ENCODE peak calls at places on chromosomes 16 and 17, in five cellular contexts. One of them, this sample, is unnamed.

GRCh38 chr16:11252482-11252931 is 3.5 kb downstream of the SOCS1 start:
- DNase-seq in H1: no peak
- DNase-seq in body of pancreas: no peak
- DNase-seq in uterus: no peak
- DNase-seq in A549: no peak
- DNase-seq in this sample: no peak

GRCh38 chr17:31593806-31594205 is 202.3 kb downstream of the RAB11FIP4 start:
- DNase-seq in A549: no peak
- DNase-seq in H1: no peak
- DNase-seq in uterus: no peak
- DNase-seq in body of pancreas: no peak
- DNase-seq in this sample: no peak

GRCh38 chr17:15516150-15516549 is 47.1 kb downstream of the TVP23C start:
- DNase-seq in body of pancreas: no peak
- DNase-seq in uterus: no peak
- DNase-seq in A549: no peak
- DNase-seq in H1: no peak
- DNase-seq in this sample: no peak

GRCh38 chr16:14181371-14182050 is 110.4 kb downstream of the MRTFB start:
- DNase-seq in uterus: no peak
- DNase-seq in A549: peak
- DNase-seq in body of pancreas: no peak
- DNase-seq in H1: no peak
- DNase-seq in this sample: no peak

GRCh38 chr17:58302919-58303551 is 22.3 kb upstream of the MPO start:
- DNase-seq in A549: no peak
- DNase-seq in H1: no peak
- DNase-seq in uterus: no peak
- DNase-seq in body of pancreas: no peak
- DNase-seq in this sample: no peak

GRCh38 chr17:79624658-79625478 is 14.0 kb upstream of the RBFOX3 start:
- DNase-seq in H1: no peak
- DNase-seq in A549: no peak
- DNase-seq in body of pancreas: peak
- DNase-seq in uterus: peak
- DNase-seq in this sample: no peak

GRCh38 chr16:86261379-86261778 is 248.9 kb upstream of the FOXF1 start:
- DNase-seq in body of pancreas: no peak
- DNase-seq in uterus: no peak
- DNase-seq in H1: no peak
- DNase-seq in A549: no peak
- DNase-seq in this sample: no peak

GRCh38 chr17:79830763-79831366 is 8.4 kb downstream of the CBX4 start:
- DNase-seq in A549: no peak
- DNase-seq in uterus: no peak
- DNase-seq in H1: no peak
- DNase-seq in body of pancreas: peak
- DNase-seq in this sample: no peak

DNA sequence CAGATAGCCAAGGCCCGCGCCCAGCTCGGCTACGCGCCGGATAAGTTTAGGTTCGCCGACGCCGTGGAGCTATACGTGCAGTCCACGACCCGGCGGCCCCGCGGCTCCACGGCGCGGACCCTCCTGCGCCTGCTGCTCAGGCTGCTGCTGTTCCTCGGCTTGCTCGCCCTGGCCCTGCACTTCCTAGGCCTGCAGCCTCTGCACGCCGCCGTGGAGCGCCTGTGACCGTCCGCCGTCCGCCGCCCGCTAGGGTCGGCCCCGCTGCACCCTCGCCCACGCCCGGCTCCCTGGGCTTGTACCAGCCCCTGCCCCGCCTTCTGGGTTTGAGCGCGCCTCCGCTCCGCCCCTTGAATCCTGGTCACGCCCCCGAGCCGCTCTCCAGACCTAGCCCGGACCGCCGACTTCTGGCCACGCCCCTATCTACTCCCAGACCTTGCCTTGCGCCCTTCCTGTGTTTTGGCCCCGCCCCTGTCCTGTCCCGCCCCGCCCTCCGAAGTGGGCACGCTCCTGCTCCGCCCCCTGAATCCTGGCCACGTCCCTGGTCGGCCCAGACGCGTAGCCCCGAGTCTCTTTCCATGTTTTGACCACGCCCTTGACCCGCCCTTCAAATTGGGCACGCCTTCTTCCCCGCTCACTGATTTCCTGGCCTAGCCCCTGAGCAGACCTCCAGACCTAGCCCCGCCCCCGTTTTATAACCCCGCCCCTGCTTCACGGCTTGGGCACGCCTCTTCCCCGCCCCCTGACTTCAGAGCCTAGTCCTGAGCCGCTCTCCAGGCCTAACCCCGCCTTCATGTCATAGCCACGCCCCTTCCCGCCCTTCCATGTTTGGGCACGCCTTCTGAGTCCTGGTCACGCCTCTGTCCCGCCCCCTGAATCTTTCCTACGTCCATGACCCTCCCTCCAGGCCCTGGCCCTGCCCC is 15.6 kb upstream of the EEF2K start:
- DNase-seq in H1: peak
- DNase-seq in body of pancreas: peak
- DNase-seq in A549: peak
- DNase-seq in uterus: peak
- DNase-seq in this sample: peak
- TF ChIP-seq POLR2A in H1: no peak
- TF ChIP-seq POLR2A in body of pancreas: peak
- TF ChIP-seq POLR2A in A549: peak
- TF ChIP-seq POLR2A in uterus: peak
- TF ChIP-seq POLR2A in this sample: peak

DNA sequence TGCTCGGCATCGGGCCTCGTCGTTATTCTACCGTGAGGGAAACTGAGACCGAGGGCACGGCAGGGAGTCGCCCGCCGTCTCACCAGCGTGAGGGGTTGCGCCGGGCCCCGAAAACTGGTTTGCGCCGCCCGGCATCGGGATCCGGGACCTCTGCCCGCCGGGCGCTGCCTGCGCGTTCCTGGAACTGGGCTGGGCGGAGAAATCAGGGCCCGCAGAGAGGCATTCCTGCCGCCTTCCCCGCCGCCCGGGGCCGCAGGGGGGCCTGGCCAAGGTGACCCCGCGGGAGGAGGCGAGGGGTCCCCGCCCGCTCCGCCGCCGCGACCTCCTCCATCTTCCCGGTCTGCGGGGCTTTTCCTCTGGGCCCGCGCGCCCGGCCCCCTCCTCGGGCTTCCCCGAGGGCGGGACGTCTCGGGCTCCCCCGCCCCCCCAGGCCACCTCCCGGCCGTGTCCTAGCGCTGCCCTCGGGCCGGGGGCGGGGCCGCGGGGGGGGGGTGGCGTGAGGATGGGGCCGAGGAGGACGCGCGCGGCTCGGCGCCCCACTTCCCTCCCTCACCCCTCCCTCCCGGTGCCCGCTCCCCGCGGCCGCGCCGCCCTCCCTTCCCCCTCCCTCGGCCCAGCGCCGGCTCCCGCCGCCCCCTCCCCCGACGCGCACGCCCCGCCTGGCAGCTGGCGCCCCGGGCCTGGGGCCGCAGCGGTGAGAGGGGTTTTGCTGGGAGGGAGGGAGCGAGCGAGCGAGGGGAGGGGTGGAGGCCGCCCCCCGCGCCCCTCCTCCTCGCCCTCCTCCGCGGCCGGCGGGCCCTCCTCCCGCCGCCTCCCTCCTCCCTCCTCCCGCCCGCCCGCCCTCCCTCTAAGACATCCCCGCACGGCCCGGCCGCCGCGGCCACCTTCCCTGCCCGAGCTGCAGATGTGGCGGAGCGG is at the start of gene GLIS2:
- DNase-seq in A549: peak
- DNase-seq in uterus: peak
- DNase-seq in body of pancreas: peak
- DNase-seq in H1: no peak
- DNase-seq in this sample: no peak
- TF ChIP-seq POLR2A in A549: no peak
- TF ChIP-seq POLR2A in uterus: no peak
- TF ChIP-seq POLR2A in body of pancreas: peak
- TF ChIP-seq POLR2A in H1: no peak
- TF ChIP-seq POLR2A in this sample: peak

DNA sequence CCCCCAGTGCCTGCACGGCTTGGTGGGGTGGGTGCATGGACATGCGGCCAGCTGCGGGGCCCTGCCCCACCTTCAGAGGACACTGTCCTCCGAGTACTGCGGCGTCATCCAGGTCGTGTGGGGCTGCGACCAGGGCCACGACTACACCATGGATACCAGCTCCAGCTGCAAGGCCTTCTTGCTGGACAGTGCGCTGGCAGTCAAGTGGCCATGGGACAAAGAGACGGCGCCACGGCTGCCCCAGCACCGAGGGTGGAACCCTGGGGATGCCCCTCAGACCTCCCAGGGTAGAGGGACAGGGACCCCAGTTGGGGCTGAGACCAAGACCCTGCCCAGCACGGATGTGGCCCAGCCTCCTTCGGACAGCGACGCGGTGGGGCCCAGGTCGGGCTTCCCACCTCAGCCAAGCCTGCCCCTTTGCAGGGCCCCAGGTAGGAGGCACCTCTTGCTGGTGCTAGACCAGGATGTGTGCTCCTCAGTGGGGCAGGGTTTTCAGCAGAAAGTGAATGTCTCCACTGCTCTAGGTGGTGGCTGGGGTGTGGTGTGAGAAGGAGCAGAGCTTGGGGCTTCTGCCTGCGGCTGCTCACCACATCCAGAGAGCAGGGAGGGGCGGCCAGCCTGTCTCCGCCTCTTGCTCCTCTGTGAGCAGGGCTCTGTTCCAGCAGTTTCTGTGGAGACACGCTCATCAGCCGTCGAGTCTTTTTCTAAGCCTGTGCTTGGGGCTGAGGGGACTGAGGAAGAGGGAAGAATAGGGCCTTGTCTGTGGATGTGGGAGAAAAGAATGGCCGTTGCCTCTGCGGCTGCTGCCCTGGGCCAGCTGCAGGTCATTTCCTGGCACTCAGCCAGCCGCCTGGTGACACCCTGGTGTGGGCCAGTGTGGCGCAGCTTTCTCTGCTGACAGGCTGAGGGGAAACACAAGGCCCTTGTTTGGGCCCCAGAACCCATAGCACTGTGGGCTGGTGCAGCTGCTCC is 2.2 kb downstream of the ZNF276 start:
- DNase-seq in body of pancreas: peak
- DNase-seq in uterus: no peak
- DNase-seq in H1: no peak
- DNase-seq in A549: no peak
- DNase-seq in this sample: no peak
- TF ChIP-seq POLR2A in body of pancreas: no peak
- TF ChIP-seq POLR2A in uterus: no peak
- TF ChIP-seq POLR2A in H1: no peak
- TF ChIP-seq POLR2A in A549: no peak
- TF ChIP-seq POLR2A in this sample: peak

DNA sequence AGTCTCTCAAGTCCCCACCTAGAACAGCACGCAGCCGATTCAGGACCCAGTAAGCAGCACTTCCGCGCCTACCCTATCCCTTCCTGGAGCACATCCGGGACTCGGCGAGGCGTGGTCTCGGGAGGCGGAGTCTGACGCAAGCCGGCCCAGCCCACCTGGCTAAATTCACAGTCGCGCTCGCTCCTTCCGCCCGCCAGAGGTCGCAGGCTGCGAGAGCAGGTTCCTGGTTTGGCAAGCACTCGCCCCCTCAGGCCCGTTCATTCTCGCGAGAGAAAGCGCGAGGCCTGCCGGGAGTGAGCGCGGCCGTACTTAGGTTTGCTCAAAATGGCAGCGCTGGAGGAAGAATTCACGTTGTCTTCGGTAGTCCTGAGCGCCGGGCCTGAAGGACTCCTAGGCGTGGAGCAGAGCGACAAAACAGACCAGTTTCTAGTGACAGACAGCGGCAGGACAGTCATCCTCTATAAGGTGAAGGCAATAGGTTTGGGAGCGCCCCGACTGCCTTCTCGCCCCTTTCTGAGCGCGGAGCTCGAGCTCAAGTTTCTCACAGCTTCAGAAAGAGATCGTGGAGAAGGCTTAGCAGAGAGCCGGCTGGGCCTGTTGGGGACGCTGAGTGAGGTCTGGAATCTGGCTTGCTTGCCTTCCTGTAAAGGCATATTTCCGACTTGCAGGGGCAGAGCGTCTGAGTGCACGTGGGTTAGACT is at the start of gene NOL11:
- DNase-seq in uterus: peak
- DNase-seq in body of pancreas: peak
- DNase-seq in H1: peak
- DNase-seq in A549: peak
- DNase-seq in this sample: peak
- TF ChIP-seq POLR2A in uterus: peak
- TF ChIP-seq POLR2A in body of pancreas: peak
- TF ChIP-seq POLR2A in H1: peak
- TF ChIP-seq POLR2A in A549: peak
- TF ChIP-seq POLR2A in this sample: peak

GRCh38 chr17:81900181-81900820 is 1.7 kb upstream of the NPB start:
- DNase-seq in A549: no peak
- DNase-seq in uterus: no peak
- DNase-seq in body of pancreas: no peak
- DNase-seq in H1: no peak
- DNase-seq in this sample: no peak
- TF ChIP-seq POLR2A in A549: no peak
- TF ChIP-seq POLR2A in uterus: no peak
- TF ChIP-seq POLR2A in body of pancreas: no peak
- TF ChIP-seq POLR2A in H1: no peak
- TF ChIP-seq POLR2A in this sample: no peak

DNA sequence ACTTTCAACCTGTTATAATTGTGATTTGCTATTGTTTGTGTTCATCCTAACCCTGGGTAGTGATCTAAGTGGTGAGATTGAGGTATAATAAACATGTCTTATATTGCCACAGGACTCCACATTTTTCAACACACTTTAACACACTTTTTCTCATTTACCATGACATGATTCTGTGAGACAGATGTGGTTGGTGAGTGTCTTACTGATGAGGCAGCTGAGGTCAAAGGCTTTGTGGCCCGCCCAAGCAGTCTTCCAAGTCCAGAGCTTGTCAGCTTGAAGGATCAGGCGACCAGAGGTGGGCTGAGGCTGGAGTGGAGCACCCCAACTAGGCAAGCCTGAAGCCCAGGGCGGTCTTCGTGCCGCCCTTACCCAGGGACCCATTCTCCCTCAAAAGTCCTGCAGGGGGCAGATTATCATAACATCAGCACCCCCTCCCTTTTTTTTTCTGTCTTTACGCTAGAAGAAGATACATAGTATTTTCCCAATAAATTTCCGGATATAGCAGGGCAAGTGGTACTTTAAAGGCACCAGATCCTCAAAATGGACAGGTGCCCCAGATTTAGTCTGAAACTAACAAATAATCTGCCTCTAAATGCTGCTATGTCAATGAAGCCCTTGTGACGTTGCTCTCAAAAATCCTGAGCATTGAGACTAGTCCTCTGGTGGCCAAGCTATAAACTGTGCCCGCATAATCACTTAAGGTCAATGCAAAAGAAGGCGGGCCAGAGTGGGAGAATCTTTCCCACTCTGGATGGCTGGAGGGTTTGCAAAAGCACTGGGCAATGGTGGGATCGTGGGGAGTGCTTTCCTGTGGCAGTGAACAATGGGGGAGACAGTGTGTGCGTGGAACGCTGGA is 21.1 kb downstream of the KCTD19 start:
- DNase-seq in uterus: no peak
- DNase-seq in body of pancreas: no peak
- DNase-seq in A549: no peak
- DNase-seq in H1: no peak
- DNase-seq in this sample: no peak
- TF ChIP-seq POLR2A in uterus: no peak
- TF ChIP-seq POLR2A in body of pancreas: no peak
- TF ChIP-seq POLR2A in A549: no peak
- TF ChIP-seq POLR2A in H1: no peak
- TF ChIP-seq POLR2A in this sample: no peak

This sample was measured in tibial nerve.